ENCODE peak calls at places on chromosomes 12 and 14, in ten cellular contexts. W, O, Y, Z, R, N, X, D, V and H are unnamed samples.

GRCh38 chr12:102441077-102441596 is 39.2 kb downstream of the IGF1 start:
- DNase-seq in W (no peak), O (no peak), Y (no peak), Z (no peak), R (no peak), N (no peak), X (no peak), D (no peak), V (no peak), H (no peak)

GRCh38 chr12:52964556-52965336 is 15.8 kb downstream of the KRT18 start:
- DNase-seq in W (no peak), O (no peak), Y (no peak), Z (no peak), R (no peak), N (no peak), X (no peak), D (no peak), V (no peak), H (no peak)

GRCh38 chr12:124928912-124929530 is 14.6 kb upstream of the UBC start:
- DNase-seq in W (no peak), O (no peak), Y (no peak), Z (no peak), R (no peak), N (no peak), X (no peak), D (no peak), V (no peak), H (no peak)

GRCh38 chr14:21191809-21192446 is 36.1 kb upstream of the OR5AU1 start:
- DNase-seq in W (peak; percentile 91), O (peak; percentile 62), Y (peak; percentile 78), Z (peak; percentile 46), R (peak; percentile 69), N (peak; percentile 91), X (no peak), D (peak; percentile 58), V (peak; percentile 68), H (peak; percentile 72)

GRCh38 chr14:32203928-32204357 is 874 bp upstream of the RNU6-8 start:
- DNase-seq in W (no peak), O (no peak), Y (peak; percentile 33), Z (no peak), R (no peak), N (no peak), X (no peak), D (peak; percentile 12), V (peak; percentile 14), H (peak; percentile 36)

GRCh38 chr12:10366875-10367274 is 23.0 kb downstream of the KLRK1 start:
- DNase-seq in W (no peak), O (no peak), Y (no peak), Z (no peak), R (peak; percentile 56), N (no peak), X (no peak), D (no peak), V (no peak), H (no peak)

GRCh38 chr14:104979758-104980591 is 1.8 kb upstream of the AHNAK2 start:
- DNase-seq in W (no peak), O (peak; percentile 78), Y (no peak), Z (no peak), R (peak; percentile 31), N (no peak), X (no peak), D (no peak), V (no peak), H (no peak)

GRCh38 chr12:106521901-106522300 is 60.9 kb upstream of the RFX4 start:
- DNase-seq in W (no peak), O (no peak), Y (no peak), Z (no peak), R (no peak), N (no peak), X (no peak), D (no peak), V (no peak), H (no peak)

GRCh38 chr14:92122351-92122677 is 545 bp downstream of the CPSF2 start:
- DNase-seq in W (no peak), O (no peak), Y (no peak), Z (no peak), R (peak; percentile 47), N (no peak), X (no peak), D (no peak), V (no peak), H (no peak)

GRCh38 chr14:72513994-72514659 is 379.8 kb downstream of the DPF3 start:
- DNase-seq in W (peak; percentile 57), O (peak; percentile 35), Y (peak; percentile 52), Z (no peak), R (peak; percentile 65), N (no peak), X (peak; percentile 24), D (peak; percentile 23), V (no peak), H (peak; percentile 43)

GRCh38 chr12:112167031-112167461 is 41.7 kb downstream of the TRAFD1 start:
- DNase-seq in W (no peak), O (no peak), Y (no peak), Z (no peak), R (no peak), N (no peak), X (no peak), D (no peak), V (no peak), H (no peak)

GRCh38 chr14:105538481-105539049 is 12.2 kb downstream of the TMEM121 start:
- DNase-seq in W (no peak), O (no peak), Y (peak; percentile 31), Z (no peak), R (no peak), N (no peak), X (no peak), D (no peak), V (no peak), H (no peak)

GRCh38 chr12:11553871-11554533 is 95.5 kb upstream of the ETV6 start:
- DNase-seq in W (no peak), O (peak; percentile 71), Y (peak; percentile 60), Z (no peak), R (peak; percentile 69), N (peak; percentile 36), X (peak; percentile 18), D (peak; percentile 30), V (peak; percentile 41), H (peak; percentile 68)

GRCh38 chr14:72704507-72704906 is 189.4 kb downstream of the DPF3 start:
- DNase-seq in W (no peak), O (no peak), Y (no peak), Z (no peak), R (no peak), N (no peak), X (no peak), D (no peak), V (no peak), H (no peak)

GRCh38 chr14:53032838-53033390 is 82.1 kb upstream of the FERMT2 start:
- DNase-seq in W (no peak), O (no peak), Y (no peak), Z (no peak), R (peak; percentile 50), N (no peak), X (no peak), D (no peak), V (no peak), H (no peak)

GRCh38 chr14:35412281-35413057 is 7.9 kb upstream of the NFKBIA start:
- DNase-seq in W (no peak), O (no peak), Y (no peak), Z (no peak), R (no peak), N (no peak), X (no peak), D (no peak), V (no peak), H (no peak)

GRCh38 chr14:21825147-21825743 is 151.6 kb upstream of the OR4E1 start:
- DNase-seq in W (no peak), O (peak; percentile 48), Y (peak; percentile 4), Z (no peak), R (no peak), N (peak; percentile 63), X (no peak), D (no peak), V (peak; percentile 43), H (no peak)

GRCh38 chr12:4438834-4439596 is 6.6 kb downstream of the FGF6 start:
- DNase-seq in W (peak; percentile 15), O (no peak), Y (peak; percentile 37), Z (no peak), R (no peak), N (no peak), X (no peak), D (peak; percentile 10), V (no peak), H (no peak)

GRCh38 chr12:131928080-131928764 is 854 bp upstream of the PUS1 start:
- DNase-seq in W (no peak), O (no peak), Y (no peak), Z (no peak), R (peak; percentile 57), N (peak; percentile 41), X (no peak), D (no peak), V (no peak), H (no peak)